ENCODE peak calls at places on chromosomes 3 and 15, in five cellular contexts. J is pancreas; L is CD8-positive, alpha-beta memory T cell; M is fibroblast of gingiva; A is activated CD8-positive, alpha-beta memory T cell treated with anti-CD3 and anti-CD28 coated beads, Interleukin-2, amount 50 U/mL, for 48 hours. W is an unnamed sample.
A peak's percentile ranks its signal among the peaks of the same experiment; 100 is the strongest.

GRCh38 chr3:66393486-66394260 is 107.1 kb downstream of the LRIG1 start:
- DNase-seq in L (peak; percentile 81), J (no peak), M (peak; percentile 88), A (no peak), W (no peak)

GRCh38 chr3:158103131-158103955 is 2.9 kb downstream of the SHOX2 start:
- DNase-seq in J (peak; percentile 75), A (no peak), L (no peak), M (peak; percentile 72), W (no peak)

GRCh38 chr3:127887321-127887720 is 27.7 kb upstream of the KBTBD12 start:
- DNase-seq in M (no peak), J (no peak), A (no peak), L (no peak), W (no peak)

GRCh38 chr15:52097176-52097575 is 15.4 kb downstream of the BCL2L10 start:
- DNase-seq in M (no peak), L (no peak), A (no peak), J (no peak), W (no peak)

GRCh38 chr15:70907784-70908471 is 15.3 kb downstream of the LRRC49 start:
- DNase-seq in M (no peak), A (no peak), J (no peak), L (no peak), W (no peak)

GRCh38 chr3:187741403-187742350 is 3.6 kb downstream of the BCL6 start:
- DNase-seq in M (peak; percentile 86), A (peak; percentile 86), J (peak; percentile 75), L (peak; percentile 78), W (peak; percentile 64)

GRCh38 chr15:64024172-64025050 is 21.9 kb downstream of the DAPK2 start:
- DNase-seq in A (no peak), J (no peak), L (no peak), M (peak; percentile 24), W (no peak)

GRCh38 chr3:126746395-126747177 is 42.5 kb downstream of the CHCHD6 start:
- DNase-seq in M (no peak), L (no peak), J (no peak), A (no peak), W (no peak)

GRCh38 chr3:140501054-140501769 is 176.7 kb upstream of the TRIM42 start:
- DNase-seq in J (no peak), A (no peak), M (no peak), L (no peak), W (no peak)

GRCh38 chr3:116018651-116019050 is 395.3 kb downstream of the GAP43 start:
- DNase-seq in J (no peak), A (no peak), M (no peak), L (no peak), W (no peak)

GRCh38 chr3:16932877-16933276 is 48.1 kb downstream of the PLCL2 start:
- DNase-seq in J (no peak), A (no peak), M (no peak), L (no peak), W (no peak)

GRCh38 chr3:154242766-154243165 is 81.5 kb downstream of the DHX36 start:
- DNase-seq in A (no peak), M (no peak), L (no peak), J (no peak), W (no peak)

GRCh38 chr15:57626713-57627440 is 35.2 kb downstream of the MYZAP start:
- DNase-seq in M (no peak), L (no peak), A (no peak), J (no peak), W (no peak)

GRCh38 chr3:16136042-16136441 is 38.4 kb upstream of the GALNT15 start:
- DNase-seq in J (no peak), L (no peak), A (no peak), M (peak; percentile 99), W (no peak)

GRCh38 chr3:15405448-15406050 is 21.8 kb downstream of the METTL6 start:
- DNase-seq in L (no peak), J (no peak), A (no peak), M (peak; percentile 62), W (no peak)

GRCh38 chr3:96083610-96084009 is 730.8 kb upstream of the EPHA6 start:
- DNase-seq in A (no peak), J (no peak), L (no peak), M (no peak), W (no peak)

GRCh38 chr15:78915341-78916087 is 29.3 kb downstream of the CTSH start:
- DNase-seq in J (no peak), M (no peak), A (no peak), L (no peak), W (no peak)

GRCh38 chr15:48395532-48396011 is 64.3 kb downstream of the DUT start:
- DNase-seq in M (peak; percentile 95), A (no peak), J (no peak), L (no peak), W (no peak)

GRCh38 chr3:11238057-11238456 is 34.1 kb upstream of the ATG7 start:
- DNase-seq in A (no peak), L (no peak), J (no peak), M (peak; percentile 78), W (no peak)

GRCh38 chr3:70064194-70064787 is 64.8 kb downstream of the SAMMSON start:
- DNase-seq in L (no peak), A (no peak), M (peak; percentile 23), J (no peak), W (no peak)

GRCh38 chr3:78887029-78887428 is 880.8 kb downstream of the ROBO1 start:
- DNase-seq in A (no peak), M (peak; percentile 45), L (no peak), J (no peak), W (no peak)

GRCh38 chr3:46312996-46313395 is 40.9 kb upstream of the CCR2 start:
- DNase-seq in A (no peak), L (no peak), J (no peak), M (peak; percentile 42), W (no peak)

GRCh38 chr15:79837846-79838245 is 59.0 kb downstream of the MTHFS start:
- DNase-seq in M (no peak), L (no peak), J (no peak), A (no peak), W (no peak)

GRCh38 chr3:31810991-31811433 is 170.1 kb downstream of the OSBPL10 start:
- DNase-seq in A (no peak), L (no peak), J (no peak), M (no peak), W (no peak)

GRCh38 chr15:75307778-75308390 is 25.2 kb downstream of the GOLGA6D start:
- DNase-seq in J (peak; percentile 88), A (no peak), L (no peak), M (no peak), W (peak; percentile 82)

GRCh38 chr3:64687781-64688515 is at the start of gene ADAMTS9:
- DNase-seq in M (peak; percentile 81), A (no peak), L (no peak), J (peak; percentile 84), W (no peak)

GRCh38 chr3:11206316-11206715 is 52.0 kb downstream of the HRH1 start:
- DNase-seq in A (no peak), J (no peak), M (no peak), L (no peak), W (no peak)

GRCh38 chr3:127770671-127771370 is 51.5 kb downstream of the MGLL start:
- DNase-seq in A (no peak), J (no peak), M (peak; percentile 65), L (no peak), W (no peak)